ENCODE peak calls at places on chromosomes 2 and 18, in eight cellular contexts. B is IMR-90; L is left lung; G is mesenchymal stem cell; S is naive thymus-derived CD4-positive, alpha-beta T cell; A is GM23338; F is hepatocyte; T is transverse colon. K is an unnamed sample.

GRCh38 chr2:231701456-231702373 is 6.6 kb upstream of the PTMA start:
- DNase-seq in B (peak; percentile 57), L (peak; percentile 89), G (peak; percentile 34), S (no peak), A (no peak), F (peak; percentile 61), T (no peak), K (no peak)

GRCh38 chr2:46653539-46653938 is 174.2 kb downstream of the TMEM247 start:
- DNase-seq in B (peak; percentile 71), L (no peak), G (no peak), S (no peak), A (no peak), F (no peak), T (no peak), K (no peak)

GRCh38 chr2:94960266-94960665 is 65.2 kb upstream of the MAL start:
- DNase-seq in B (no peak), L (no peak), G (no peak), S (no peak), A (no peak), F (no peak), T (no peak), K (no peak)

GRCh38 chr2:85355521-85355920 is 952 bp downstream of the ELMOD3 start:
- DNase-seq in B (no peak), L (no peak), G (no peak), S (no peak), A (no peak), F (no peak), T (no peak), K (no peak)

GRCh38 chr2:206615417-206616089 is 26.7 kb upstream of the FAM237A start:
- DNase-seq in B (no peak), L (no peak), G (no peak), S (no peak), A (peak; percentile 12), F (no peak), T (no peak), K (no peak)

GRCh38 chr2:11495844-11496271 is 29.9 kb upstream of the E2F6 start:
- DNase-seq in B (no peak), L (no peak), G (peak; percentile 50), S (no peak), A (peak; percentile 54), F (peak; percentile 24), T (no peak), K (no peak)

GRCh38 chr18:58535340-58536186 is 93.3 kb downstream of the ALPK2 start:
- DNase-seq in B (peak; percentile 22), L (no peak), G (peak; percentile 50), S (no peak), A (no peak), F (no peak), T (no peak), K (no peak)

GRCh38 chr18:2293109-2293839 is 278.0 kb downstream of the METTL4 start:
- DNase-seq in B (no peak), L (no peak), G (no peak), S (no peak), A (peak; percentile 32), F (no peak), T (no peak), K (no peak)

GRCh38 chr2:64359892-64360657 is 93.9 kb upstream of the LGALSL start:
- DNase-seq in B (peak; percentile 92), L (peak; percentile 83), G (peak; percentile 96), S (no peak), A (peak; percentile 34), F (peak; percentile 92), T (peak; percentile 84), K (peak; percentile 63)

GRCh38 chr18:3931013-3931315 is 481.0 kb downstream of the TGIF1 start:
- DNase-seq in B (no peak), L (no peak), G (no peak), S (no peak), A (no peak), F (no peak), T (no peak), K (no peak)

GRCh38 chr18:74533666-74534065 is 634 bp upstream of the CNDP1 start:
- DNase-seq in B (no peak), L (no peak), G (no peak), S (no peak), A (peak; percentile 30), F (no peak), T (no peak), K (no peak)

GRCh38 chr2:159516241-159516758 is 100.0 kb downstream of the BAZ2B start:
- DNase-seq in B (peak; percentile 17), L (no peak), G (peak; percentile 49), S (peak; percentile 46), A (peak; percentile 53), F (peak; percentile 69), T (peak; percentile 23), K (no peak)

GRCh38 chr2:162210385-162210784 is 32.9 kb downstream of the FAP start:
- DNase-seq in B (peak; percentile 82), L (no peak), G (no peak), S (no peak), A (no peak), F (no peak), T (no peak), K (peak; percentile 44)

GRCh38 chr2:43220982-43221659 is 5.3 kb downstream of the ZFP36L2 start:
- DNase-seq in B (peak; percentile 95), L (peak; percentile 70), G (peak; percentile 92), S (peak; percentile 56), A (peak; percentile 76), F (peak; percentile 88), T (peak; percentile 78), K (peak; percentile 97)

GRCh38 chr2:224819075-224819474 is 102.9 kb upstream of the CCDC195 start:
- DNase-seq in B (peak; percentile 25), L (no peak), G (no peak), S (no peak), A (no peak), F (no peak), T (no peak), K (no peak)

GRCh38 chr2:151841025-151841424 is 12.8 kb upstream of the ARL5A start:
- DNase-seq in B (no peak), L (no peak), G (no peak), S (no peak), A (no peak), F (no peak), T (no peak), K (no peak)

GRCh38 chr2:12050381-12050780 is 303.9 kb downstream of the LPIN1 start:
- DNase-seq in B (peak; percentile 94), L (no peak), G (peak; percentile 82), S (no peak), A (no peak), F (peak; percentile 23), T (no peak), K (peak; percentile 65)

GRCh38 chr2:240896871-240897692 is 1.1 kb upstream of the MAB21L4 start:
- DNase-seq in B (no peak), L (no peak), G (no peak), S (no peak), A (no peak), F (peak; percentile 79), T (peak; percentile 65), K (no peak)

GRCh38 chr2:176173679-176174381 is 14.6 kb upstream of the HOXD1 start:
- DNase-seq in B (no peak), L (no peak), G (no peak), S (no peak), A (no peak), F (no peak), T (no peak), K (no peak)
- H3K27me3 ChIP-seq in B (peaks cover 82% of the 10 kb centered on the region), L (peaks cover 100% of the 10 kb centered on the region), G (peaks cover 93% of the 10 kb centered on the region), S (peaks cover 58% of the 10 kb centered on the region), A (peaks cover 100% of the 10 kb centered on the region), F (peaks cover 100% of the 10 kb centered on the region), T (peaks cover 76% of the 10 kb centered on the region), K (peaks cover 87% of the 10 kb centered on the region)

GRCh38 chr18:5419601-5420000 is 124.1 kb upstream of the ZBTB14 start:
- DNase-seq in B (no peak), L (no peak), G (no peak), S (no peak), A (no peak), F (no peak), T (no peak), K (no peak)
- H3K27me3 ChIP-seq in B (no peaks in the 10 kb centered on the region), L (no peaks in the 10 kb centered on the region), G (no peaks in the 10 kb centered on the region), S (no peaks in the 10 kb centered on the region), A (no peaks in the 10 kb centered on the region), F (no peaks in the 10 kb centered on the region), T (no peaks in the 10 kb centered on the region), K (no peaks in the 10 kb centered on the region)

GRCh38 chr18:55763298-55763697 is 175.3 kb upstream of the TCF4 start:
- DNase-seq in B (peak; percentile 85), L (no peak), G (peak; percentile 47), S (no peak), A (no peak), F (peak; percentile 59), T (no peak), K (peak; percentile 42)

GRCh38 chr18:55763805-55764204 is 175.8 kb upstream of the TCF4 start:
- DNase-seq in B (peak; percentile 11), L (no peak), G (no peak), S (no peak), A (no peak), F (no peak), T (no peak), K (no peak)

GRCh38 chr18:55762424-55762823 is 174.4 kb upstream of the TCF4 start:
- DNase-seq in B (no peak), L (no peak), G (no peak), S (no peak), A (no peak), F (no peak), T (no peak), K (no peak)

GRCh38 chr18:55764382-55764781 is 176.4 kb upstream of the TCF4 start:
- DNase-seq in B (no peak), L (no peak), G (no peak), S (no peak), A (no peak), F (peak; percentile 41), T (no peak), K (no peak)

DNA sequence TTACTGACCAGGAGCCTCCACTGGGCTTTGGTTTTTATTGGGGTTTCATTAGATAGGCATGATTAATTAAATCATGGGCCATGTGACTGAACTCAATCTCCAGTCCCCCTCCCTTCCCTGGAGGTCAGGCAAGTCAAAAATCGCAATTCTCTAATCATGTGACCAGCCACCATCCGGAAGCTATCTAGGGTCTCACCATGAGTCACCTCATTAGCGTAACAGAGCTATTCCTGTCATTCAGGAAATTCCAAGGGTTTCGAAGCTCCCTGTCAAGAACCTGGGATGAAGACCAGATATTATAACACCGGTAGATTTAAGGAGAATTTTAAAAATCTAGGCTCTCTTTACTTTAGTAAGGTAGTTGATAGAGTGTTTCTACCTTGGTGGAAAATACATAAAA is 180.3 kb upstream of the TCF4 start:
- DNase-seq in B (peak; percentile 36), L (no peak), G (peak; percentile 43), S (no peak), A (peak; percentile 87), F (no peak), T (no peak), K (no peak)
- H3K27me3 ChIP-seq in B (no peaks in the 10 kb centered on the region), L (no peaks in the 10 kb centered on the region), G (no peaks in the 10 kb centered on the region), S (no peaks in the 10 kb centered on the region), A (no peaks in the 10 kb centered on the region), F (no peaks in the 10 kb centered on the region), T (no peaks in the 10 kb centered on the region), K (no peaks in the 10 kb centered on the region)

DNA sequence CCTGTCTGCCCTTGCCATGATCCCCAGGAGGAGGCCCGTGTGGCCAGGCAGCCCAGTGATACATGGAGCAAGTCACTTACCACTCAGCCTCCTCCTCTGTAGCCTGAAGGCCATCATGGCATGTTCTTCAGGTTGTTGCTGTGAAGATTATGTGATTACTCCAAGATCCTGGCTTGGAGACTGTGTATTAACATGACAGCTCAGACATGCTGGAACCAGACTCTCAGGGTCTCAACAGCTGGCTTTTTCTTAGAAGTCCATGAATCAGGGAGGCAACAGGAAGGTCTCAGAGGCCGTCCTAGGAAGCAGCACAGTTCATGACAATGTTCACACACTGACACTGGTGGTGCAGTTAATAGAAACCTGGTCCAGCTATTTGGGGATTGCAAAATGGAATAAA is 158.6 kb upstream of the TWIST2 start:
- DNase-seq in B (no peak), L (no peak), G (no peak), S (no peak), A (no peak), F (no peak), T (no peak), K (no peak)
- H3K27me3 ChIP-seq in B (no peaks in the 10 kb centered on the region), L (no peaks in the 10 kb centered on the region), G (no peaks in the 10 kb centered on the region), S (no peaks in the 10 kb centered on the region), A (no peaks in the 10 kb centered on the region), F (no peaks in the 10 kb centered on the region), T (no peaks in the 10 kb centered on the region), K (peaks cover 5% of the 10 kb centered on the region)